ENCODE peak calls at places on chromosomes 6 and 20, in eight cellular contexts. H, N, Z, G, J, F, D and B are unnamed samples.

GRCh38 chr6:9140861-9141534 is 705.7 kb upstream of the SLC35B3 start:
- DNase-seq in N (no peak), J (no peak), D (no peak), H (no peak), G (no peak), Z (peak; percentile 47), F (peak; percentile 34), B (no peak)

GRCh38 chr6:126064994-126065401 is 78.7 kb downstream of the TRMT11 start:
- DNase-seq in Z (no peak), H (no peak), J (no peak), D (peak; percentile 77), N (no peak), F (no peak), G (no peak), B (no peak)

GRCh38 chr6:107361568-107362270 is 97.6 kb downstream of the PDSS2 start:
- DNase-seq in D (peak; percentile 59), N (no peak), H (no peak), Z (peak; percentile 56), G (peak; percentile 80), F (peak; percentile 70), J (no peak), B (no peak)

GRCh38 chr20:1894951-1895673 is at the start of gene SIRPA:
- DNase-seq in N (peak; percentile 42), Z (peak; percentile 69), D (peak; percentile 67), H (peak; percentile 52), J (peak; percentile 48), F (peak; percentile 63), G (peak; percentile 39), B (peak; percentile 11)

GRCh38 chr6:160792711-160793110 is 90.7 kb downstream of the PLG start:
- DNase-seq in F (no peak), G (no peak), H (no peak), N (no peak), J (no peak), D (no peak), Z (no peak), B (no peak)

GRCh38 chr20:61883867-61884393 is 181.8 kb downstream of the TAF4 start:
- DNase-seq in H (no peak), F (no peak), J (no peak), D (no peak), Z (no peak), N (no peak), G (no peak), B (no peak)

GRCh38 chr6:2566048-2566447 is 184.7 kb downstream of the MYLK4 start:
- DNase-seq in F (no peak), N (no peak), Z (no peak), G (no peak), J (no peak), D (no peak), H (no peak), B (no peak)

GRCh38 chr6:118908441-118908840 is 14.5 kb downstream of the ASF1A start:
- DNase-seq in N (no peak), F (no peak), H (no peak), J (no peak), G (no peak), Z (peak; percentile 26), D (no peak), B (no peak)

DNA sequence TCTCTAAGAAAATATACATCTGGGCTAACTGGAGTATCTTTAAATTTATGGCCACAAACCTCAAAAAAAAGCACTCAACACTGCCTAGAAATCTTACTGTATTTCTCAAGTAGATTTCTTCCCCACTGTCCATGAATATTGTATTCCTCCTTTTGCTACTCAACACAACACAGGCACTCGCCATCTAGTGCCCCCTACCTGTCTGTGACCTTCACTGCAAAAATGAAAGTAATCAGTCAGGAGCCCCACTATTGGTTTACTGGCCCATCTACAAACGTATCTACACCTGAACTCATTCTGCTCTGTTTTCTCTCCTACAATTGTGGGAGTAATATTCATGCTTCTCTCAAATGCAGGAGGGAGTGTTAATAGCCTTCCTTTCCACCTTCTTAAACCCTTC is 58.3 kb downstream of the LY86 start:
- DNase-seq in Z (no peak), D (no peak), G (no peak), J (no peak), F (no peak), H (no peak), N (no peak), B (no peak)
- TF ChIP-seq CTCF in Z (no peak), D (no peak), G (no peak), J (peak; percentile 43), F (no peak), H (no peak), N (no peak), B (peak; percentile 19)

GRCh38 chr6:127120109-127120786 is 1.8 kb downstream of the RSPO3 start:
- DNase-seq in N (no peak), H (no peak), Z (no peak), D (no peak), J (peak; percentile 32), G (no peak), F (no peak), B (no peak)

GRCh38 chr6:127121637-127121960 is 3.1 kb downstream of the RSPO3 start:
- DNase-seq in D (no peak), H (no peak), J (no peak), F (no peak), Z (no peak), N (no peak), G (no peak), B (no peak)

GRCh38 chr6:127118505-127119360 is at the start of gene RSPO3:
- DNase-seq in G (peak; percentile 21), J (peak; percentile 62), F (peak; percentile 38), H (no peak), Z (peak; percentile 38), D (peak; percentile 41), N (no peak), B (peak; percentile 31)

GRCh38 chr6:127119361-127120108 is 1.1 kb downstream of the RSPO3 start:
- DNase-seq in Z (no peak), G (no peak), H (no peak), N (no peak), J (peak; percentile 49), D (peak; percentile 21), F (no peak), B (peak; percentile 27)

GRCh38 chr6:127120787-127121636 is 2.5 kb downstream of the RSPO3 start:
- DNase-seq in Z (peak; percentile 83), N (no peak), G (peak; percentile 75), D (peak; percentile 86), J (peak; percentile 86), H (peak; percentile 55), F (peak; percentile 66), B (peak; percentile 81)
- TF ChIP-seq CTCF in Z (peak; percentile 98), N (peak; percentile 30), G (peak; percentile 94), D (peak; percentile 82), J (peak; percentile 94), H (no peak), F (peak; percentile 73), B (peak; percentile 73)

GRCh38 chr6:149147191-149147590 is 170.3 kb upstream of the TAB2 start:
- DNase-seq in F (no peak), Z (no peak), G (no peak), H (no peak), D (no peak), N (no peak), J (no peak), B (no peak)

GRCh38 chr6:149150999-149151398 is 166.5 kb upstream of the TAB2 start:
- DNase-seq in Z (no peak), J (no peak), N (no peak), G (no peak), H (no peak), D (no peak), F (no peak), B (peak; percentile 71)

GRCh38 chr6:149149682-149150081 is 167.8 kb upstream of the TAB2 start:
- DNase-seq in J (no peak), D (no peak), N (no peak), G (no peak), Z (no peak), F (no peak), H (no peak), B (no peak)

GRCh38 chr6:149150301-149150700 is 167.2 kb upstream of the TAB2 start:
- DNase-seq in J (no peak), D (no peak), G (no peak), F (no peak), Z (no peak), H (no peak), N (no peak), B (no peak)

DNA sequence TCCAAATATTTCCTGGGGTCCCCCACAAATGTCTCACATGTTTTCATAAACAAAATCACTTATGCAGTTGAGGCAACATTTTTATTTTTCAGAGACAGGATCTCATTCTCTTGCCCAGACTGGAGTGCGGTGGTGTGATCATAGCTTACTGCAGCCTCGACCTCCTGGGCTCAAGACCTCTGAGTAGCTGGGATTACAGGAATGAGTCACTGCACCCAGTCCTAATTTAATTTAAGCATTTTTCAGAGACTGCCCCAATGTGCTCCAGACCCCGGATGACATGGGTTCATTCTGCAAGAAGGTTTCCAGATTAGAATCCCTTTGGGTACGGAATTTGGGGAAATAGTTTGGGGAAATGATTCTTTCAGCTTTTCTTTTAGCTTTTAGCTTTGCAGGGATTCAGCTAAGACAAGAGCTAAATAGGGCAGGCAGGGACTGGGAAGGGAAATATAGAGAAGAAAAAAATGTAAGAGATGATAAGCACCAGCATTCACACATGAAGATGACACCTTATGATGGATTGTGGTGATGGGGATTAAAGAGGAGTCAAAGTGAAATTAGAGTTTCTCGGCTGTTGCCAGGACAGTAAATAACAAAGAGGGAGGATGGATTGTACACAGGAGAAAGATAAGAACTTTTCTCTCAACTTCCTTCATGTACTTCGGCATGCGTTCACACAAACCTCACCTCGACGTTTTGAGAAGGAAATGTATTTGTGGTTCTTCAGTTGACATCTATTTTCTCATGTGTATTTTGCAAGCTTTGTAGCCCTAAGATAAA is 169.4 kb upstream of the TAB2 start:
- DNase-seq in N (no peak), H (no peak), F (no peak), J (no peak), G (no peak), Z (no peak), D (no peak), B (no peak)
- TF ChIP-seq CTCF in N (no peak), H (no peak), F (no peak), J (no peak), G (no peak), Z (no peak), D (no peak), B (no peak)

GRCh38 chr6:1362643-1363042 is 26.7 kb upstream of the FOXF2 start:
- DNase-seq in N (no peak), Z (no peak), F (no peak), D (no peak), J (no peak), G (no peak), H (no peak), B (no peak)

GRCh38 chr6:1365701-1366100 is 23.7 kb upstream of the FOXF2 start:
- DNase-seq in Z (no peak), D (no peak), G (no peak), F (no peak), J (no peak), H (no peak), N (no peak), B (no peak)

GRCh38 chr6:1364791-1365190 is 24.6 kb upstream of the FOXF2 start:
- DNase-seq in G (no peak), H (no peak), D (no peak), Z (peak; percentile 61), F (no peak), J (no peak), N (no peak), B (no peak)

GRCh38 chr6:1363298-1363697 is 26.1 kb upstream of the FOXF2 start:
- DNase-seq in G (no peak), N (no peak), H (no peak), J (no peak), Z (peak; percentile 50), F (no peak), D (no peak), B (no peak)

DNA sequence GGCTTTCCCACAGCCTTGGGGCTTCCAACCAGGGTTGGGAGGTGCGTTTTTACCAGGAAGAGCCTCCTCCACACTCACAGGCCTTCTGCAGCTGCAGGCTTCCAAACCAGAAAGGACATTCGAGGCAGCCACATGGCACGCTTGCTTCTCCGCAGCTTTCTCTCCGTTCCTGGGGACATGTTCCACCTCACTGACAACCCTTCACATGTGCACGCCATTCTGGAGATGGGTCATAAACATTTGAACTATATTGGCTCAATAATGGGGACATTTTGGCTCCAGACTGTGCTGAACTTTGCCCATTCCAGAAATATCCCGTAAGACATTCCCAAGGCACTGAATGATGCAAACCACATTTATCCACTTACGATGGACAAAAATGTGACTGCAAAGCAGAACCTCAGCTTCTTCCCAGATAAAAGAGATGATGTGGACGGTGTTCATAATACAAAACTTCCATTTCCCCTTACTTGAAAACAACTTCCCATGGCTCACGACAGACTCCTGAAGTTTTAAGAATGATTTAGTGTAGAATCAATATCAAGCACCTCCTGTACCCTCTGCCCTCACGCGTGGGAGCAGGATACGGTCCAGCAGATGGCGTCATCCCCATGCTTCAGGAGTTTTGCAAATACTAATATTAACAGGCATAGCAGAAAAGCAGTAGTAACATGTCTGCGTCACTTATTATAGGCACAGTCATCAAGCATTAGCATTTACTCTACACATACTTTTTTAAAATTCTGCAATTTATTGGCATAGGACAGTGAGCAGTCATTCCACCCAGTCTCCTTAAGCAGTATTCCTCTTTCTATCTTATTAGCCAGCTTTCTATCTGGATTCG is 25.4 kb upstream of the FOXF2 start:
- DNase-seq in D (peak; percentile 36), H (no peak), G (no peak), N (no peak), Z (peak; percentile 84), F (peak; percentile 81), J (no peak), B (no peak)
- TF ChIP-seq CTCF in D (peak; percentile 38), H (no peak), G (peak; percentile 36), N (no peak), Z (peak; percentile 39), F (peak; percentile 33), J (peak; percentile 66), B (no peak)